ENCODE peak calls at places on chromosomes 6 and 20, in ten cellular contexts. One of them, this sample, is unnamed.

GRCh38 chr20:49539481-49540231 is 28.3 kb downstream of the PTGIS start:
- DNase-seq in SK-N-SH: no peak
- DNase-seq in upper lobe of left lung: peak; percentile 46
- DNase-seq in heart right ventricle: no peak
- DNase-seq in transverse colon: no peak
- DNase-seq in cardiac fibroblast: no peak
- DNase-seq in hepatocyte: no peak
- DNase-seq in AG04449: no peak
- DNase-seq in AG04450: no peak
- DNase-seq in BJ: no peak
- DNase-seq in this sample: no peak

GRCh38 chr6:106553440-106553839 is 75.9 kb downstream of the RTN4IP1 start:
- DNase-seq in SK-N-SH: no peak
- DNase-seq in upper lobe of left lung: no peak
- DNase-seq in heart right ventricle: no peak
- DNase-seq in transverse colon: no peak
- DNase-seq in cardiac fibroblast: no peak
- DNase-seq in hepatocyte: no peak
- DNase-seq in AG04449: no peak
- DNase-seq in AG04450: no peak
- DNase-seq in BJ: no peak
- DNase-seq in this sample: no peak

GRCh38 chr20:13428684-13429083 is 207.6 kb downstream of the ISM1 start:
- DNase-seq in SK-N-SH: no peak
- DNase-seq in upper lobe of left lung: no peak
- DNase-seq in heart right ventricle: no peak
- DNase-seq in transverse colon: no peak
- DNase-seq in cardiac fibroblast: no peak
- DNase-seq in hepatocyte: no peak
- DNase-seq in AG04449: no peak
- DNase-seq in AG04450: no peak
- DNase-seq in BJ: no peak
- DNase-seq in this sample: no peak

GRCh38 chr20:10647471-10647870 is 26.3 kb downstream of the JAG1 start:
- DNase-seq in SK-N-SH: peak; percentile 61
- DNase-seq in upper lobe of left lung: no peak
- DNase-seq in heart right ventricle: no peak
- DNase-seq in transverse colon: peak; percentile 7
- DNase-seq in cardiac fibroblast: no peak
- DNase-seq in hepatocyte: peak; percentile 53
- DNase-seq in AG04449: no peak
- DNase-seq in AG04450: no peak
- DNase-seq in BJ: no peak
- DNase-seq in this sample: no peak

GRCh38 chr6:119110601-119111548 is 32.4 kb upstream of the FAM184A start:
- DNase-seq in SK-N-SH: peak; percentile 49
- DNase-seq in upper lobe of left lung: no peak
- DNase-seq in heart right ventricle: peak; percentile 55
- DNase-seq in transverse colon: peak; percentile 14
- DNase-seq in cardiac fibroblast: peak; percentile 73
- DNase-seq in hepatocyte: peak; percentile 71
- DNase-seq in AG04449: peak; percentile 53
- DNase-seq in AG04450: no peak
- DNase-seq in BJ: no peak
- DNase-seq in this sample: peak; percentile 77

GRCh38 chr20:24109537-24109936 is 121.0 kb upstream of the GGTLC1 start:
- DNase-seq in SK-N-SH: no peak
- DNase-seq in upper lobe of left lung: no peak
- DNase-seq in heart right ventricle: no peak
- DNase-seq in transverse colon: no peak
- DNase-seq in cardiac fibroblast: no peak
- DNase-seq in hepatocyte: no peak
- DNase-seq in AG04449: no peak
- DNase-seq in AG04450: no peak
- DNase-seq in BJ: no peak
- DNase-seq in this sample: no peak

GRCh38 chr6:52087498-52087999 is at the start of gene PKHD1:
- DNase-seq in SK-N-SH: peak; percentile 24
- DNase-seq in upper lobe of left lung: no peak
- DNase-seq in heart right ventricle: no peak
- DNase-seq in transverse colon: peak; percentile 25
- DNase-seq in cardiac fibroblast: no peak
- DNase-seq in hepatocyte: peak; percentile 56
- DNase-seq in AG04449: no peak
- DNase-seq in AG04450: no peak
- DNase-seq in BJ: no peak
- DNase-seq in this sample: peak; percentile 4

GRCh38 chr20:63031251-63032014 is 24.7 kb upstream of the BHLHE23 start:
- DNase-seq in SK-N-SH: no peak
- DNase-seq in upper lobe of left lung: peak; percentile 63
- DNase-seq in heart right ventricle: no peak
- DNase-seq in transverse colon: no peak
- DNase-seq in cardiac fibroblast: no peak
- DNase-seq in hepatocyte: no peak
- DNase-seq in AG04449: no peak
- DNase-seq in AG04450: no peak
- DNase-seq in BJ: no peak
- DNase-seq in this sample: no peak

GRCh38 chr6:163416640-163417253 is 2.2 kb downstream of the QKI start:
- DNase-seq in SK-N-SH: no peak
- DNase-seq in upper lobe of left lung: no peak
- DNase-seq in heart right ventricle: peak; percentile 77
- DNase-seq in transverse colon: peak; percentile 39
- DNase-seq in cardiac fibroblast: peak; percentile 92
- DNase-seq in hepatocyte: peak; percentile 81
- DNase-seq in AG04449: peak; percentile 49
- DNase-seq in AG04450: peak; percentile 72
- DNase-seq in BJ: peak; percentile 44
- DNase-seq in this sample: peak; percentile 92

GRCh38 chr6:163419413-163420314 is 5.1 kb downstream of the QKI start:
- DNase-seq in SK-N-SH: no peak
- DNase-seq in upper lobe of left lung: no peak
- DNase-seq in heart right ventricle: no peak
- DNase-seq in transverse colon: no peak
- DNase-seq in cardiac fibroblast: peak; percentile 57
- DNase-seq in hepatocyte: no peak
- DNase-seq in AG04449: no peak
- DNase-seq in AG04450: no peak
- DNase-seq in BJ: no peak
- DNase-seq in this sample: peak; percentile 60

GRCh38 chr6:163420315-163420667 is 5.8 kb downstream of the QKI start:
- DNase-seq in SK-N-SH: no peak
- DNase-seq in upper lobe of left lung: no peak
- DNase-seq in heart right ventricle: no peak
- DNase-seq in transverse colon: no peak
- DNase-seq in cardiac fibroblast: no peak
- DNase-seq in hepatocyte: no peak
- DNase-seq in AG04449: no peak
- DNase-seq in AG04450: no peak
- DNase-seq in BJ: no peak
- DNase-seq in this sample: peak; percentile 20

GRCh38 chr6:163417595-163417994 is 3.1 kb downstream of the QKI start:
- DNase-seq in SK-N-SH: no peak
- DNase-seq in upper lobe of left lung: no peak
- DNase-seq in heart right ventricle: no peak
- DNase-seq in transverse colon: no peak
- DNase-seq in cardiac fibroblast: peak; percentile 29
- DNase-seq in hepatocyte: no peak
- DNase-seq in AG04449: no peak
- DNase-seq in AG04450: no peak
- DNase-seq in BJ: no peak
- DNase-seq in this sample: peak; percentile 19

DNA sequence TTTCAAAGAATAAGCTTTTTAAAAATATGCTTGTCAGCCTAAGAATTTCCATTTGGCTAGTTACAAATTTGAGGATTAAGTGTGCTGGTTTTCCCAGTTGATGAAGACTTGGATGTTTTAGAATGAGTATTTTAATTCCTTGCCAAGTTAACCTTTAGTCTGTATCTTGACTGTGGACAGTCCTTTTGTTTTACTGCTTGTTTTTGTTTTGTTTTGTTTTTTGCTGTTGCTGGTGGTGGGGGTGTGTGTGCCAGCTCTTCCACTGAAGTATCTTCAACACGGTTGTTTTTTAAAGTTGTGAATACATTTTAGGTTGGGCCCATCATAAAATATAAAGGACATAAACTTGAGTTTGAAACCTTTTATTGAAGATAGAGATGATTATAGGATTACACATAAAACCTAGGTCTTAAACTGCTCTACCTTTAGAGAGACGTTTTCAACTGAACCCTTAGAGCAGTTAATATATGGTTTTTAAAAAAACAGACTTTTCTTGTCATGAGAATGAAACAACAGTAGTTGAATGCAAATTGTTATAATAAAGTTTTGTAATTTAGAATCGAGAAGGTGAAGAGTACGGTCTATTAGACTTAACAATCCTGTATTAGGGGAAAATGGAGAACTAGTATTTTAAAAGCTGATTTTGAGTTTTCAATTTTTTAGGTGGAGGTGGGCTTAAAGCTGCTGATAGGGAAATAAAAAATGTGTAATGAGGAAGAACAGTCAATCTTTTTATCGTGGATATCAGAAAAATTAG is 3.9 kb downstream of the QKI start:
- DNase-seq in SK-N-SH: no peak
- DNase-seq in upper lobe of left lung: no peak
- DNase-seq in heart right ventricle: no peak
- DNase-seq in transverse colon: no peak
- DNase-seq in cardiac fibroblast: peak; percentile 30
- DNase-seq in hepatocyte: no peak
- DNase-seq in AG04449: no peak
- DNase-seq in AG04450: no peak
- DNase-seq in BJ: no peak
- DNase-seq in this sample: no peak
- H3K4me3 ChIP-seq in SK-N-SH: no peak overlapping the region
- H3K4me3 ChIP-seq in upper lobe of left lung: peak overlapping the region; percentile 1
- H3K4me3 ChIP-seq in heart right ventricle: no peak overlapping the region
- H3K4me3 ChIP-seq in transverse colon: peak overlapping the region; percentile 81
- H3K4me3 ChIP-seq in cardiac fibroblast: peak overlapping the region; percentile 2
- H3K4me3 ChIP-seq in hepatocyte: peak overlapping the region; percentile 25
- H3K4me3 ChIP-seq in AG04449: no peak overlapping the region
- H3K4me3 ChIP-seq in AG04450: peak overlapping the region; percentile 45
- H3K4me3 ChIP-seq in BJ: peak overlapping the region; percentile 12
- H3K4me3 ChIP-seq in this sample: peak overlapping the region; percentile 48

GRCh38 chr6:166615059-166615770 is 11.8 kb downstream of the RPS6KA2 start:
- DNase-seq in SK-N-SH: no peak
- DNase-seq in upper lobe of left lung: peak; percentile 24
- DNase-seq in heart right ventricle: no peak
- DNase-seq in transverse colon: no peak
- DNase-seq in cardiac fibroblast: peak; percentile 62
- DNase-seq in hepatocyte: no peak
- DNase-seq in AG04449: no peak
- DNase-seq in AG04450: no peak
- DNase-seq in BJ: no peak
- DNase-seq in this sample: no peak
- TF ChIP-seq CTCF in SK-N-SH: no peak
- TF ChIP-seq CTCF in upper lobe of left lung: no peak
- TF ChIP-seq CTCF in heart right ventricle: no peak
- TF ChIP-seq CTCF in transverse colon: no peak
- TF ChIP-seq CTCF in cardiac fibroblast: no peak
- TF ChIP-seq CTCF in hepatocyte: no peak
- TF ChIP-seq CTCF in AG04449: no peak
- TF ChIP-seq CTCF in AG04450: no peak
- TF ChIP-seq CTCF in BJ: no peak
- TF ChIP-seq CTCF in this sample: no peak

GRCh38 chr6:85674604-85675003 is 31.9 kb upstream of the SYNCRIP start:
- DNase-seq in SK-N-SH: no peak
- DNase-seq in upper lobe of left lung: no peak
- DNase-seq in heart right ventricle: no peak
- DNase-seq in transverse colon: no peak
- DNase-seq in cardiac fibroblast: peak; percentile 15
- DNase-seq in hepatocyte: no peak
- DNase-seq in AG04449: no peak
- DNase-seq in AG04450: no peak
- DNase-seq in BJ: no peak
- DNase-seq in this sample: no peak
- H3K4me3 ChIP-seq in SK-N-SH: no peak overlapping the region
- H3K4me3 ChIP-seq in upper lobe of left lung: no peak overlapping the region
- H3K4me3 ChIP-seq in heart right ventricle: no peak overlapping the region
- H3K4me3 ChIP-seq in transverse colon: no peak overlapping the region
- H3K4me3 ChIP-seq in cardiac fibroblast: no peak overlapping the region
- H3K4me3 ChIP-seq in hepatocyte: no peak overlapping the region
- H3K4me3 ChIP-seq in AG04449: no peak overlapping the region
- H3K4me3 ChIP-seq in AG04450: no peak overlapping the region
- H3K4me3 ChIP-seq in BJ: no peak overlapping the region
- H3K4me3 ChIP-seq in this sample: no peak overlapping the region

GRCh38 chr6:110629153-110629552 is 152.7 kb upstream of the SLC22A16 start:
- DNase-seq in SK-N-SH: no peak
- DNase-seq in upper lobe of left lung: no peak
- DNase-seq in heart right ventricle: no peak
- DNase-seq in transverse colon: no peak
- DNase-seq in cardiac fibroblast: no peak
- DNase-seq in hepatocyte: no peak
- DNase-seq in AG04449: no peak
- DNase-seq in AG04450: no peak
- DNase-seq in BJ: no peak
- DNase-seq in this sample: no peak

GRCh38 chr6:110626442-110626841 is 150.0 kb upstream of the SLC22A16 start:
- DNase-seq in SK-N-SH: no peak
- DNase-seq in upper lobe of left lung: no peak
- DNase-seq in heart right ventricle: no peak
- DNase-seq in transverse colon: no peak
- DNase-seq in cardiac fibroblast: no peak
- DNase-seq in hepatocyte: no peak
- DNase-seq in AG04449: no peak
- DNase-seq in AG04450: no peak
- DNase-seq in BJ: no peak
- DNase-seq in this sample: no peak

GRCh38 chr6:110625883-110626282 is 149.5 kb upstream of the SLC22A16 start:
- DNase-seq in SK-N-SH: no peak
- DNase-seq in upper lobe of left lung: no peak
- DNase-seq in heart right ventricle: no peak
- DNase-seq in transverse colon: no peak
- DNase-seq in cardiac fibroblast: peak; percentile 21
- DNase-seq in hepatocyte: no peak
- DNase-seq in AG04449: no peak
- DNase-seq in AG04450: no peak
- DNase-seq in BJ: no peak
- DNase-seq in this sample: peak; percentile 53

GRCh38 chr6:110622912-110623578 is 146.6 kb upstream of the SLC22A16 start:
- DNase-seq in SK-N-SH: no peak
- DNase-seq in upper lobe of left lung: no peak
- DNase-seq in heart right ventricle: no peak
- DNase-seq in transverse colon: no peak
- DNase-seq in cardiac fibroblast: no peak
- DNase-seq in hepatocyte: no peak
- DNase-seq in AG04449: no peak
- DNase-seq in AG04450: no peak
- DNase-seq in BJ: no peak
- DNase-seq in this sample: no peak

DNA sequence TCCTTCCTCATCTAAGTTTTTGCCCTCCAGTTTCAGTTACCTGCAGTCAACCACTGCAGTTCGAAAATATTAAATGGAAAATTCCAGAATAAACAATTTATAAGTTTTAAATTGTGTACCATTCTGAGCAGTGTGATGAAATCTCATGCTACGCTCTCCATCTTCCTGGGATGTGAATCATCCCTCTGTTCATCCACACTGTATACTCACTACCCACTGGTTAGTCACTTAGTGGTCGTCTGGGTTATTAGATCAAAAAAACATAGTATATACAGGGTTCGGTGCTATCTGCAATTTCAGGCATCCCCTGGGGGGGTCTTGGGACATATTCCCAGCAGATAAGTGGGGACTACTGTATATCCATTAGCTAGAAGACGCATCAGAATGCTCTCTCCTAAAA is 151.9 kb upstream of the SLC22A16 start:
- DNase-seq in SK-N-SH: no peak
- DNase-seq in upper lobe of left lung: no peak
- DNase-seq in heart right ventricle: no peak
- DNase-seq in transverse colon: no peak
- DNase-seq in cardiac fibroblast: peak; percentile 83
- DNase-seq in hepatocyte: no peak
- DNase-seq in AG04449: peak; percentile 29
- DNase-seq in AG04450: peak; percentile 62
- DNase-seq in BJ: peak; percentile 8
- DNase-seq in this sample: peak; percentile 53
- TF ChIP-seq CTCF in SK-N-SH: no peak
- TF ChIP-seq CTCF in upper lobe of left lung: no peak
- TF ChIP-seq CTCF in heart right ventricle: no peak
- TF ChIP-seq CTCF in transverse colon: no peak
- TF ChIP-seq CTCF in cardiac fibroblast: no peak
- TF ChIP-seq CTCF in hepatocyte: no peak
- TF ChIP-seq CTCF in AG04449: no peak
- TF ChIP-seq CTCF in AG04450: no peak
- TF ChIP-seq CTCF in BJ: no peak
- TF ChIP-seq CTCF in this sample: no peak